ENCODE peak calls at places on chromosomes 11 and 22, in eight cellular contexts. B, A, U, S, I, X, Z and C are unnamed samples.

GRCh38 chr11:108221981-108222685 is at the start of gene NPAT:
- DNase-seq in I (peak), U (no peak), X (no peak), B (peak), Z (no peak), A (no peak), S (no peak), C (no peak)

GRCh38 chr22:49087716-49088660 is 739.7 kb downstream of the BRD1 start:
- DNase-seq in S (no peak), Z (no peak), U (no peak), I (no peak), X (no peak), B (no peak), A (no peak), C (no peak)

GRCh38 chr11:46247664-46248063 is 29.8 kb upstream of the CREB3L1 start:
- DNase-seq in Z (no peak), A (peak), X (no peak), U (peak), S (peak), I (peak), B (no peak), C (no peak)

GRCh38 chr22:42519544-42520237 is at the start of gene RRP7A:
- DNase-seq in B (peak), Z (peak), X (peak), A (peak), S (peak), I (peak), U (peak), C (peak)

GRCh38 chr22:36244522-36245391 is 5.4 kb upstream of the APOL2 start:
- DNase-seq in A (no peak), I (no peak), B (no peak), S (peak), X (no peak), U (no peak), Z (peak), C (no peak)

GRCh38 chr11:5423131-5423530 is 1.2 kb downstream of the OR51Q1 start:
- DNase-seq in I (no peak), Z (no peak), S (no peak), B (no peak), U (no peak), X (no peak), A (no peak), C (no peak)

GRCh38 chr22:27961680-27962079 is 42.6 kb upstream of the PITPNB start:
- DNase-seq in I (no peak), U (no peak), S (no peak), B (no peak), A (no peak), Z (no peak), X (no peak), C (no peak)

GRCh38 chr22:17098379-17098819 is 13.6 kb downstream of the IL17RA start:
- DNase-seq in Z (no peak), S (peak), A (no peak), I (no peak), U (no peak), X (no peak), B (no peak), C (no peak)

GRCh38 chr22:37016134-37016910 is 2.9 kb downstream of the TST start:
- DNase-seq in U (no peak), S (no peak), B (no peak), I (no peak), A (no peak), X (no peak), Z (no peak), C (no peak)

GRCh38 chr11:3803726-3804510 is 4.4 kb upstream of the PGAP2 start:
- DNase-seq in I (no peak), U (no peak), A (peak), Z (peak), X (no peak), S (peak), B (no peak), C (no peak)

GRCh38 chr11:125373426-125374391 is 122.4 kb downstream of the FEZ1 start:
- DNase-seq in B (no peak), U (no peak), A (no peak), Z (peak), X (no peak), I (no peak), S (peak), C (no peak)

GRCh38 chr11:92920295-92920694 is 49.2 kb upstream of the MTNR1B start:
- DNase-seq in A (no peak), B (no peak), I (no peak), S (no peak), U (no peak), Z (no peak), X (no peak), C (no peak)

GRCh38 chr22:29369460-29369859 is 18.9 kb downstream of the AP1B1 start:
- DNase-seq in I (no peak), Z (peak), U (no peak), X (peak), A (peak), B (no peak), S (peak), C (no peak)

GRCh38 chr11:25734592-25735211 is 597.2 kb upstream of the ANO3 start:
- DNase-seq in B (no peak), S (peak), X (peak), I (peak), Z (no peak), A (peak), U (no peak), C (no peak)

GRCh38 chr11:95575517-95575916 is 214.1 kb downstream of the FAM76B start:
- DNase-seq in Z (no peak), B (no peak), I (no peak), X (peak), A (no peak), U (no peak), S (peak), C (no peak)

GRCh38 chr11:59765068-59765770 is 10.0 kb downstream of the STX3 start:
- DNase-seq in U (no peak), I (no peak), S (no peak), X (no peak), Z (no peak), A (no peak), B (no peak), C (no peak)

GRCh38 chr22:18985761-18986160 is 49.7 kb upstream of the PRODH start:
- DNase-seq in X (no peak), A (no peak), I (no peak), U (no peak), S (no peak), B (no peak), Z (no peak), C (no peak)

GRCh38 chr11:128582496-128583366 is 4.6 kb downstream of the ETS1 start:
- DNase-seq in B (no peak), S (peak), I (no peak), U (no peak), X (peak), A (peak), Z (peak), C (no peak)

GRCh38 chr11:2558402-2558801 is 113.6 kb downstream of the KCNQ1 start:
- DNase-seq in U (no peak), B (no peak), S (no peak), X (no peak), Z (no peak), I (no peak), A (no peak), C (no peak)

GRCh38 chr11:58530236-58530635 is 22.3 kb upstream of the OR5B21 start:
- DNase-seq in X (no peak), B (peak), A (no peak), I (no peak), S (no peak), U (no peak), Z (no peak), C (no peak)

GRCh38 chr11:73228268-73229134 is 10.4 kb downstream of the P2RY2 start:
- DNase-seq in A (no peak), X (no peak), U (no peak), Z (no peak), I (no peak), B (no peak), S (no peak), C (no peak)

GRCh38 chr11:57231539-57232253 is 5.4 kb downstream of the APLNR start:
- DNase-seq in A (no peak), U (no peak), I (no peak), B (no peak), S (no peak), X (no peak), Z (no peak), C (no peak)

GRCh38 chr22:49046000-49046545 is 781.6 kb downstream of the BRD1 start:
- DNase-seq in I (no peak), B (no peak), S (no peak), U (no peak), A (no peak), Z (no peak), X (no peak), C (no peak)

GRCh38 chr11:46345881-46346484 is 1.3 kb upstream of the DGKZ start:
- DNase-seq in I (no peak), B (no peak), Z (no peak), S (no peak), U (no peak), X (no peak), A (no peak), C (no peak)

GRCh38 chr11:39365809-39366436 is 2093.5 kb downstream of the LRRC4C start:
- DNase-seq in X (no peak), I (peak), S (peak), B (no peak), U (no peak), A (peak), Z (peak), C (no peak)

GRCh38 chr22:23121026-23121823 is 20.6 kb downstream of the RSPH14 start:
- DNase-seq in Z (no peak), X (no peak), I (no peak), U (no peak), S (peak), B (no peak), A (no peak), C (no peak)

GRCh38 chr11:19846654-19847330 is 134.2 kb downstream of the NAV2 start:
- DNase-seq in I (no peak), Z (no peak), S (peak), A (no peak), B (no peak), U (no peak), X (peak), C (no peak)

GRCh38 chr11:130308925-130309324 is 5.8 kb downstream of the ZBTB44 start:
- DNase-seq in I (no peak), S (no peak), A (no peak), B (no peak), U (no peak), Z (no peak), X (no peak), C (no peak)

GRCh38 chr11:70483077-70483861 is 84.9 kb downstream of the CTTN start:
- DNase-seq in Z (peak), B (no peak), I (peak), A (peak), S (peak), U (peak), X (no peak), C (no peak)

GRCh38 chr22:17079572-17079971 is 5.2 kb upstream of the IL17RA start:
- DNase-seq in A (no peak), U (no peak), Z (no peak), S (peak), B (no peak), I (no peak), X (no peak), C (no peak)

GRCh38 chr11:93474122-93474521 is 69.1 kb downstream of the SMCO4 start:
- DNase-seq in B (no peak), A (no peak), I (no peak), U (no peak), S (no peak), Z (no peak), X (no peak), C (no peak)

GRCh38 chr22:45966320-45966891 is 10.6 kb downstream of the WNT7B start:
- DNase-seq in U (no peak), I (peak), X (no peak), B (no peak), S (no peak), Z (no peak), A (no peak), C (no peak)

GRCh38 chr11:94563176-94563847 is 3.9 kb upstream of the PIWIL4 start:
- DNase-seq in X (peak), Z (peak), I (no peak), S (peak), A (peak), B (no peak), U (no peak), C (no peak)

GRCh38 chr11:108906329-108906728 is 241.5 kb downstream of the DDX10 start:
- DNase-seq in B (no peak), A (peak), S (peak), X (peak), Z (no peak), U (no peak), I (no peak), C (no peak)

GRCh38 chr22:43777204-43777671 is 34.9 kb downstream of the EFCAB6 start:
- DNase-seq in U (no peak), X (no peak), S (peak), B (no peak), I (no peak), Z (peak), A (peak), C (no peak)

GRCh38 chr11:119847836-119848235 is 118.8 kb upstream of the NECTIN1 start:
- DNase-seq in S (no peak), A (no peak), B (no peak), X (no peak), Z (no peak), U (no peak), I (peak), C (no peak)

GRCh38 chr22:40224702-40225101 is 47.0 kb downstream of the TNRC6B start:
- DNase-seq in B (no peak), Z (no peak), S (no peak), I (no peak), A (peak), X (no peak), U (no peak), C (peak)